ENCODE peak calls at places on chromosomes 1 and 21, in four cellular contexts. J, C, T and Z are unnamed samples.

GRCh38 chr1:161119017-161119378 is 1.1 kb downstream of the NIT1 start:
- DNase-seq in T (no peak), C (peak; percentile 32), J (peak; percentile 67), Z (peak; percentile 54)

GRCh38 chr21:44052071-44052829 is 40.1 kb downstream of the TRAPPC10 start:
- DNase-seq in J (no peak), C (no peak), T (no peak), Z (no peak)

GRCh38 chr1:84143796-84144565 is at the start of gene PRKACB:
- DNase-seq in T (peak; percentile 63), C (peak; percentile 56), J (no peak), Z (peak; percentile 86)

GRCh38 chr1:147640553-147641165 is 29.7 kb downstream of the ACP6 start:
- DNase-seq in T (peak; percentile 93), C (peak; percentile 95), J (peak; percentile 97), Z (peak; percentile 81)

GRCh38 chr1:50152236-50152635 is 43.5 kb downstream of the ELAVL4 start:
- DNase-seq in T (no peak), C (no peak), J (no peak), Z (no peak)

GRCh38 chr1:3749512-3749911 is 2.7 kb upstream of the CCDC27 start:
- DNase-seq in T (no peak), C (no peak), J (no peak), Z (no peak)

GRCh38 chr1:113991467-113991997 is 12.3 kb downstream of the OLFML3 start:
- DNase-seq in T (no peak), J (no peak), C (no peak), Z (no peak)

GRCh38 chr1:79568411-79568810 is 561.9 kb upstream of the ADGRL4 start:
- DNase-seq in C (peak; percentile 10), T (peak; percentile 34), J (no peak), Z (no peak)

GRCh38 chr1:110752941-110753725 is 78.4 kb upstream of the KCNA3 start:
- DNase-seq in T (no peak), J (no peak), C (no peak), Z (no peak)

GRCh38 chr1:46991083-46991923 is 32.2 kb upstream of the CYP4X1 start:
- DNase-seq in T (peak; percentile 63), C (peak; percentile 17), J (peak; percentile 76), Z (peak; percentile 4)

GRCh38 chr1:87712261-87712674 is 383.6 kb downstream of the LMO4 start:
- DNase-seq in C (peak; percentile 19), T (peak; percentile 30), J (no peak), Z (no peak)

GRCh38 chr1:38817958-38818705 is 41.4 kb downstream of the RRAGC start:
- DNase-seq in J (peak; percentile 76), T (no peak), C (peak; percentile 38), Z (no peak)

GRCh38 chr1:197302775-197303174 is 34.7 kb downstream of the CRB1 start:
- DNase-seq in J (no peak), C (peak; percentile 72), T (peak; percentile 63), Z (no peak)

GRCh38 chr1:154327466-154328317 is 2.4 kb downstream of the ATP8B2 start:
- DNase-seq in J (peak; percentile 33), T (no peak), C (no peak), Z (peak; percentile 57)

GRCh38 chr1:115670476-115671175 is 28.9 kb downstream of the VANGL1 start:
- DNase-seq in C (no peak), T (peak; percentile 60), J (no peak), Z (no peak)

GRCh38 chr1:98516306-98516705 is 145.2 kb upstream of the SNX7 start:
- DNase-seq in J (no peak), C (no peak), T (no peak), Z (no peak)

GRCh38 chr1:11598461-11598860 is 55.8 kb downstream of the FBXO2 start:
- DNase-seq in C (peak; percentile 59), J (no peak), T (no peak), Z (no peak)

GRCh38 chr1:86750076-86750475 is 45.7 kb downstream of the SH3GLB1 start:
- DNase-seq in J (no peak), T (no peak), C (peak; percentile 48), Z (no peak)

GRCh38 chr1:21669033-21669286 is 197 bp downstream of the RAP1GAP start:
- DNase-seq in J (no peak), C (no peak), T (no peak), Z (no peak)

GRCh38 chr1:15111597-15111996 is 42.0 kb upstream of the TMEM51 start:
- DNase-seq in C (no peak), J (no peak), T (no peak), Z (no peak)

GRCh38 chr1:111733183-111733995 is 5.8 kb downstream of the INKA2 start:
- DNase-seq in T (no peak), C (peak; percentile 84), J (no peak), Z (no peak)

GRCh38 chr1:182615468-182616129 is 11.4 kb upstream of the RGS16 start:
- DNase-seq in J (peak; percentile 60), C (peak; percentile 65), T (no peak), Z (peak; percentile 39)

GRCh38 chr1:230052665-230053064 is 14.4 kb upstream of the GALNT2 start:
- DNase-seq in J (no peak), C (no peak), T (no peak), Z (no peak)

GRCh38 chr1:46489169-46489637 is 433 bp upstream of the DMBX1 start:
- DNase-seq in C (no peak), J (no peak), T (peak; percentile 24), Z (no peak)

GRCh38 chr21:41366522-41367151 is 4.8 kb downstream of the MX2 start:
- DNase-seq in C (peak; percentile 50), T (peak; percentile 89), J (no peak), Z (peak; percentile 28)

GRCh38 chr1:8477199-8477982 is 159.5 kb downstream of the SLC45A1 start:
- DNase-seq in C (peak; percentile 92), J (no peak), T (no peak), Z (peak; percentile 40)

GRCh38 chr1:157085416-157085815 is 14.2 kb downstream of the ETV3L start:
- DNase-seq in T (no peak), J (no peak), C (peak; percentile 20), Z (no peak)

GRCh38 chr1:49416758-49417157 is 607.0 kb downstream of the AGBL4 start:
- DNase-seq in J (no peak), T (peak; percentile 73), C (no peak), Z (no peak)

GRCh38 chr1:61403863-61404615 is 320.9 kb downstream of the TM2D1 start:
- DNase-seq in T (no peak), J (no peak), C (no peak), Z (no peak)

GRCh38 chr1:203126151-203126865 is 1.2 kb upstream of the ADORA1 start:
- DNase-seq in T (peak; percentile 40), J (peak; percentile 79), C (peak; percentile 48), Z (no peak)

GRCh38 chr1:46183119-46183842 is 7.0 kb upstream of the P3R3URF start:
- DNase-seq in T (peak; percentile 100), C (peak; percentile 99), J (peak; percentile 26), Z (no peak)

GRCh38 chr1:10791117-10791951 is 5.1 kb downstream of the CASZ1 start:
- DNase-seq in T (no peak), J (no peak), C (no peak), Z (no peak)

GRCh38 chr1:60133848-60134247 is 60.3 kb upstream of the C1orf87 start:
- DNase-seq in J (no peak), T (no peak), C (peak; percentile 92), Z (no peak)

GRCh38 chr1:60137406-60137805 is 63.8 kb upstream of the C1orf87 start:
- DNase-seq in T (no peak), J (no peak), C (no peak), Z (no peak)

GRCh38 chr1:60132985-60133673 is 59.6 kb upstream of the C1orf87 start:
- DNase-seq in C (peak; percentile 95), J (no peak), T (peak; percentile 28), Z (no peak)

GRCh38 chr1:60132108-60132507 is 58.5 kb upstream of the C1orf87 start:
- DNase-seq in T (no peak), C (no peak), J (no peak), Z (no peak)

GRCh38 chr1:60134706-60135105 is 61.1 kb upstream of the C1orf87 start:
- DNase-seq in C (peak; percentile 12), T (no peak), J (no peak), Z (no peak)
- H2AFZ ChIP-seq in C (no peak overlapping the region), T (no peak overlapping the region), J (no peak overlapping the region), Z (no peak overlapping the region)

DNA sequence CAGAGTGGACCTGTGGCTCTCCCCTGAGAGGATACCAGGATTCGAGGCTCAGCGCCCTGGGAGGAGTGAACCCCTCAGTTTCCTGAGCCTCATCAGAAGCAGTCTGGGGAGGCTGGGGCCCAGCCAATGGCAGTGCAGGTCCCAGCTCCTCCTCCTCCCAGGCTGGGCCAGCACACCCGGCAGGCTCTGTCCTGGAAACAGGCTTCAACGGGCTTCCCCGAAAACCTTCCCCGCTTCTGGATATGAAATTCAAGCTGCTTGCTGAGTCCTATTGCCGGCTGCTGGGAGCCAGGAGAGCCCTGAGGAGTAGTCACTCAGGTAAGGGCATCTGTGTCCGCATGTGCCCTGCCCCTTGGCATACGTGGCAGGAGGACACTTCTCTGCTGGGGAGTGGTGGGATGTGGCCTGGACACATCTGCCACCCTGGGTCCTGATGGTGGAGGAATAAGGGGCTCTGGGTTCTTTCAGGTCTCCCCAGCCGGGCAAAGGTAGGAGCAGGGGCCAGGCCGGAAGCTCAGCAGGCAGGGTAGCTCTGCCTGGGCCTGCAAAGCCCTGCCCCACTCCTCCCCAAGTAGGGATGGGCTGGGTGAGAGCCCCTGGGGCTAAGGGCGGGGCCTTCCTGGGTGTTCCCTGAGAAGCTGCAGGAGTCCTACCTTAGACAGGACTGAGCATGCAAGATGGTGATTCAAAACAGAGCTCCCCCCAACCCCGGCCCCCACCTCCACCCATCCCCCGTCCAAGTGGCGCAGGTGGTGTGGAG is at the start of gene GJB5:
- DNase-seq in C (no peak), T (peak; percentile 79), J (peak; percentile 27), Z (no peak)
- TF ChIP-seq EZH2phosphoT487 in C (no peak), T (no peak), J (no peak), Z (no peak)

DNA sequence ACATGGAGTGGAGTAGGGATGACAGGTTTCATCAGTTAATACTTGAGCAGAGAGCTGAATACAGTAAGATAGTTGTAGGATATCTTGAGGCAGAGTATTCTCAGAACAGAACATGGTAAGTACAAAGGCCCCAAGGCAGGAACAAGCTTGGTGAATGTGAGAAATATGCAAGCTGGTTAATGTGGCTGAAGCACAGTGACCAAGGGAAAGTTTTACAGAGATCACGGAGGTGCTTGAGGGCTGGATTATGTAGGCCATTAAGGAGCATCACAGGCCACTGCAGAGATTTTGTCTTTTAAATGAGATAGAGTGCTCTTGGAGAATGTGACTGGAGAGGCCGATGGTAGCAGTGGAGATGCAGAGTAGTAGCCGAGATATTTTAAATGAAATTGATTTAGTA is 54.0 kb upstream of the BOLA1 start:
- DNase-seq in J (peak; percentile 81), T (no peak), C (peak; percentile 23), Z (peak; percentile 62)
- H3K4me1 ChIP-seq in J (peaks cover 41% of the 10 kb centered on the region), T (peaks cover 41% of the 10 kb centered on the region), C (peaks cover 38% of the 10 kb centered on the region), Z (peaks cover 40% of the 10 kb centered on the region)

DNA sequence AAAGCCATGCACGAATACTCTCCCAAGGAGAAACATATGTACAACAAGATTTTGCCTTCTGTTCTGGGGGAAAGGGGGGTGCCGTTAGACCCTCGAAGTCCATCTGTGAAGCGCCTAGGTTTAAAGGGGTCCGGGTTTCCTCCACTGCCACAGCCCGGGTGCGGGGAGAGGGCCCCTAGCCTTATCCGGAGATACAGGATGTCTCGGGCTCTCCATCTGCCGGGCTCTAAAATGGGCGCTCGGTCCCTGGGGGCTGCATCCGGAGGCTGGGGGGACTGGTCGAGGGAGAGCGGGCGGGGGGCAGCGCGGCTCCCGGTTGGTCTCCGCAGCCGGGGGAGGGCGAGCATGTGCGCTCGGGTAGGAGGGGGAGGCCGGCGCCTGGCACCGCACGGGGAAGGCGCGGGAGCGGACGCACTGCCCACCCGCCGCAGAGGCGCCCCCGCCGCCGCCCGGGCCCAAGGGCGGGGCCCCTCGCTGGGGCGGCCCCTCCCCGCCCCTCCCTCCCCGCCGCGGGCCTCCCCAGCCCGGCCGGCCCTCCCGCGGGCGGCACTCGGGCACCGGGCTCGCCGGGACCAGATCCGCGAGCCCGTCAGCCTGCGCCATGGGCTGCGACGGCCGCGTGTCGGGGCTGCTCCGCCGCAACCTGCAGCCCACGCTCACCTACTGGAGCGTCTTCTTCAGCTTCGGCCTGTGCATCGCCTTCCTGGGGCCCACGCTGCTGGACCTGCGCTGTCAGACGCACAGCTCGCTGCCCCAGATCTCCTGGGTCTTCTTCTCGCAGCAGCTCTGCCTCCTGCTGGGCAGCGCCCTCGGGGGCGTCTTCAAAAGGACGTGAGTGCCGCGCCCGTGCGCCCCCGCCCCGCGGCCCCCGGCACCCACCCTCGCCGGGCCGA is 63.1 kb downstream of the ELK4 start:
- DNase-seq in C (peak; percentile 46), T (peak; percentile 50), J (peak; percentile 37), Z (no peak)
- H2AFZ ChIP-seq in C (no peak overlapping the region), T (peak overlapping the region; percentile 79), J (peak overlapping the region; percentile 96), Z (no peak overlapping the region)